ENCODE peak calls at places on chromosomes 16 and 17, in four cellular contexts. One of them, this sample, is unnamed.

GRCh38 chr16:18969050-18969854 is 14.5 kb upstream of the TMC7 start:
- DNase-seq in left ventricle myocardium inferior: peak
- DNase-seq in AG09309: peak
- DNase-seq in neural progenitor cell: peak
- DNase-seq in this sample: peak

GRCh38 chr16:81279375-81279774 is 35.4 kb upstream of the GAN start:
- DNase-seq in left ventricle myocardium inferior: no peak
- DNase-seq in AG09309: no peak
- DNase-seq in neural progenitor cell: no peak
- DNase-seq in this sample: no peak

GRCh38 chr17:43839670-43840101 is 6.7 kb upstream of the MPP3 start:
- DNase-seq in left ventricle myocardium inferior: no peak
- DNase-seq in AG09309: no peak
- DNase-seq in neural progenitor cell: no peak
- DNase-seq in this sample: no peak

GRCh38 chr16:10629592-10629963 is 49.2 kb upstream of the EMP2 start:
- DNase-seq in left ventricle myocardium inferior: no peak
- DNase-seq in AG09309: no peak
- DNase-seq in neural progenitor cell: no peak
- DNase-seq in this sample: no peak

GRCh38 chr16:46573008-46573833 is 48.0 kb downstream of the SHCBP1 start:
- DNase-seq in left ventricle myocardium inferior: no peak
- DNase-seq in AG09309: no peak
- DNase-seq in neural progenitor cell: no peak
- DNase-seq in this sample: no peak

GRCh38 chr17:75565066-75565465 is 22.5 kb upstream of the MYO15B start:
- DNase-seq in left ventricle myocardium inferior: no peak
- DNase-seq in AG09309: peak
- DNase-seq in neural progenitor cell: no peak
- DNase-seq in this sample: no peak

GRCh38 chr16:15518412-15519351 is 84.3 kb downstream of the BMERB1 start:
- DNase-seq in left ventricle myocardium inferior: peak
- DNase-seq in AG09309: peak
- DNase-seq in neural progenitor cell: no peak
- DNase-seq in this sample: no peak

GRCh38 chr16:83803811-83804210 is 4.0 kb upstream of the HSBP1 start:
- DNase-seq in left ventricle myocardium inferior: no peak
- DNase-seq in AG09309: no peak
- DNase-seq in neural progenitor cell: no peak
- DNase-seq in this sample: no peak

GRCh38 chr17:82248815-82249638 is 20.2 kb downstream of the SLC16A3 start:
- DNase-seq in left ventricle myocardium inferior: no peak
- DNase-seq in AG09309: no peak
- DNase-seq in neural progenitor cell: no peak
- DNase-seq in this sample: no peak

GRCh38 chr16:2187212-2187611 is 9.2 kb downstream of the CASKIN1 start:
- DNase-seq in left ventricle myocardium inferior: no peak
- DNase-seq in AG09309: no peak
- DNase-seq in neural progenitor cell: no peak
- DNase-seq in this sample: no peak

GRCh38 chr16:928526-928925 is 42.3 kb downstream of the LMF1 start:
- DNase-seq in left ventricle myocardium inferior: no peak
- DNase-seq in AG09309: no peak
- DNase-seq in neural progenitor cell: no peak
- DNase-seq in this sample: no peak

GRCh38 chr16:14399397-14400284 is 230.4 kb downstream of the PARN start:
- DNase-seq in left ventricle myocardium inferior: peak
- DNase-seq in AG09309: no peak
- DNase-seq in neural progenitor cell: peak
- DNase-seq in this sample: peak

GRCh38 chr17:72719582-72720493 is 372.6 kb downstream of the SLC39A11 start:
- DNase-seq in left ventricle myocardium inferior: no peak
- DNase-seq in AG09309: no peak
- DNase-seq in neural progenitor cell: no peak
- DNase-seq in this sample: no peak

GRCh38 chr17:65243838-65244237 is 106.7 kb downstream of the RGS9 start:
- DNase-seq in left ventricle myocardium inferior: no peak
- DNase-seq in AG09309: peak
- DNase-seq in neural progenitor cell: peak
- DNase-seq in this sample: no peak

GRCh38 chr16:22641030-22641671 is 130.5 kb downstream of the NPIPB5 start:
- DNase-seq in left ventricle myocardium inferior: no peak
- DNase-seq in AG09309: no peak
- DNase-seq in neural progenitor cell: peak
- DNase-seq in this sample: peak

GRCh38 chr16:873243-873661 is 72.7 kb upstream of the GNG13 start:
- DNase-seq in left ventricle myocardium inferior: peak
- DNase-seq in AG09309: no peak
- DNase-seq in neural progenitor cell: no peak
- DNase-seq in this sample: no peak

GRCh38 chr17:82913304-82914043 is 73.7 kb upstream of the ZNF750 start:
- DNase-seq in left ventricle myocardium inferior: no peak
- DNase-seq in AG09309: no peak
- DNase-seq in neural progenitor cell: peak
- DNase-seq in this sample: no peak

GRCh38 chr17:8963665-8964258 is 1.7 kb downstream of the PIK3R5 start:
- DNase-seq in left ventricle myocardium inferior: no peak
- DNase-seq in AG09309: no peak
- DNase-seq in neural progenitor cell: peak
- DNase-seq in this sample: no peak

GRCh38 chr17:43444223-43445008 is 39.4 kb upstream of the DHX8 start:
- DNase-seq in left ventricle myocardium inferior: no peak
- DNase-seq in AG09309: no peak
- DNase-seq in neural progenitor cell: no peak
- DNase-seq in this sample: no peak

GRCh38 chr17:11899494-11899893 is 97.8 kb downstream of the ZNF18 start:
- DNase-seq in left ventricle myocardium inferior: no peak
- DNase-seq in AG09309: no peak
- DNase-seq in neural progenitor cell: peak
- DNase-seq in this sample: no peak

GRCh38 chr17:58447039-58447975 is 30.0 kb upstream of the RNF43 start:
- DNase-seq in left ventricle myocardium inferior: peak
- DNase-seq in AG09309: peak
- DNase-seq in neural progenitor cell: peak
- DNase-seq in this sample: peak
- TF ChIP-seq CTCF in left ventricle myocardium inferior: peak
- TF ChIP-seq CTCF in AG09309: peak
- TF ChIP-seq CTCF in neural progenitor cell: peak
- TF ChIP-seq CTCF in this sample: peak

DNA sequence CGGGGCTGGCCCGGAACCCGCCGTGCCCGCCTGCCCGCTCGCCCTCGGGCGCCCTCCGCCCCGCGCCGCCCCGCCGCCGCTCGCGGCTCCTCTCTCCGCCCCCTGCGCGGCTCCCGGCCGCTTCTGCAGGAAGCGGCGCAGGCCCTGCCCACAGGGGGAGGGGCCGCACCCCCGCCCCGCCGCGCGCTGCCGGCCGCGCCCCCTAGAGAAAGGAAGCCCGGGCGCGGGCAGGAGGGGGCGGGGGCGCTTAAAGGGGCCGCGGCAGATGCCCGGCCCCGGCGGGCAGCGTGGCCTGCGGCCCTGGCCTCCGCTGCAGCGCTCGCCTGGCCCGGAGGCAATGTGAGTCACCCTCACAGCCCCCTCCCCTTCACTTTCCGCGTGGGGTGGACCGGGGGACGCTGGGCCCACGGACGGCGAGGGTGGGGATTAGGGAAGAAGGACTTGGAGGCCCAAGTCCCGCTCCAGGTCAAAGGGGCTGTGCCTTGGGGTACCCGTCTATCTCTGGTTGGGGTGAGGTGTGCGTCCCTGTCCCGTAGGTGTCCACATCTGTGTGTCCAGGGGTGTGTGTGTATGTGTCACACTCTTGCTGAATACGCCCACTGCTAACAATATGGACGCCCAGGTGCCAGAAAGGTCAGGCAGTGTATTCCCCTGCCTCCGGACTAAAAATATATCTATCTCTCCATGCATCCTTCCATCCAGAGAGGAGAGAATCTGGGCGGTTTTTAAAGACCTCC is at the start of gene GIT1:
- DNase-seq in left ventricle myocardium inferior: peak
- DNase-seq in AG09309: no peak
- DNase-seq in neural progenitor cell: peak
- DNase-seq in this sample: peak
- TF ChIP-seq CTCF in left ventricle myocardium inferior: peak
- TF ChIP-seq CTCF in AG09309: no peak
- TF ChIP-seq CTCF in neural progenitor cell: no peak
- TF ChIP-seq CTCF in this sample: no peak

GRCh38 chr17:45973099-45973838 is 25.8 kb upstream of the STH start:
- DNase-seq in left ventricle myocardium inferior: peak
- DNase-seq in AG09309: no peak
- DNase-seq in neural progenitor cell: no peak
- DNase-seq in this sample: no peak
- TF ChIP-seq CTCF in left ventricle myocardium inferior: no peak
- TF ChIP-seq CTCF in AG09309: no peak
- TF ChIP-seq CTCF in neural progenitor cell: no peak
- TF ChIP-seq CTCF in this sample: no peak

DNA sequence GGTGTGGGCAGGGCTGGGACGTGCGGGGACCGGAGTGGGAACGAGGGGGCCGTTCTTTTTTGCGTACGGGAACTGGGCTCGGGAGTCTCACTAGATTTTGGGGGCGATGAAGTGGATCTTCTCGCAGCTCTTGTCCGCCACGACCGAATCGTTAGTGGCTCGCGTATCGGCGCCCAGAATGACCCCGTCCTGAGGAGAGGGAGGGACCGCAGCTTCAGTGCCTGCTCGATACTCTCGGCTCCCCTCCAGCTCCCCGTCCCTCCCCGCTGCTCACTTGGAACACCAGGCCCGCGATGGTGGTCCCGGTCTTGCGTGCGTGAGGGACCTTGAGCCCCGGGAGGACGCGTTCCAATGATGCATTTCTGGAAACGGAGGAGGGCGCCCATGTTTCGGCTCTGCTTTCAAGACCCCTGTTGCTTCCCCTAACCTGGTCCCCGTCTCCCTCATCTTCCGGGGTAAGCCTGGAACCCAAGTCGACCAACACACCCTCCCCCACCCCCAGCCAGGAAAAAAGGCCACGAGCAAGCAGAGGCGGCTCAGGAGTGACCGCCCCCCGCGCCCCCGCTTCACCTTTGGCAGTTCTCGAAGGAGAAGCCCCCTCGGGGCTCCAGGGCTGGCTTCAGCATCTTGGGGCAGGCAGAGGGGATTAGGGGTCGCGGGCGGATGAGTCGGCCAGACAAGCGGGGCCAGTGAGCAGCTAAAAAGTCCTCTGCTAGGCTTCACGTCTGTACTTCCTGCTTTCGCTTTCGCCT is at the start of gene PSMB10:
- DNase-seq in left ventricle myocardium inferior: peak
- DNase-seq in AG09309: peak
- DNase-seq in neural progenitor cell: peak
- DNase-seq in this sample: peak
- TF ChIP-seq CTCF in left ventricle myocardium inferior: no peak
- TF ChIP-seq CTCF in AG09309: no peak
- TF ChIP-seq CTCF in neural progenitor cell: no peak
- TF ChIP-seq CTCF in this sample: no peak

GRCh38 chr17:14805348-14805747 is 459.8 kb downstream of the PMP22 start:
- DNase-seq in left ventricle myocardium inferior: no peak
- DNase-seq in AG09309: no peak
- DNase-seq in neural progenitor cell: peak
- DNase-seq in this sample: no peak
- TF ChIP-seq CTCF in left ventricle myocardium inferior: no peak
- TF ChIP-seq CTCF in AG09309: peak
- TF ChIP-seq CTCF in neural progenitor cell: peak
- TF ChIP-seq CTCF in this sample: peak

GRCh38 chr17:40480501-40481003 is 20.9 kb downstream of the TNS4 start:
- DNase-seq in left ventricle myocardium inferior: no peak
- DNase-seq in AG09309: no peak
- DNase-seq in neural progenitor cell: no peak
- DNase-seq in this sample: no peak

GRCh38 chr17:40479754-40480480 is 21.5 kb downstream of the TNS4 start:
- DNase-seq in left ventricle myocardium inferior: no peak
- DNase-seq in AG09309: no peak
- DNase-seq in neural progenitor cell: no peak
- DNase-seq in this sample: no peak

GRCh38 chr17:40478486-40478885 is 22.9 kb downstream of the TNS4 start:
- DNase-seq in left ventricle myocardium inferior: no peak
- DNase-seq in AG09309: no peak
- DNase-seq in neural progenitor cell: no peak
- DNase-seq in this sample: no peak

GRCh38 chr17:40475234-40476210 is 25.9 kb downstream of the TNS4 start:
- DNase-seq in left ventricle myocardium inferior: no peak
- DNase-seq in AG09309: no peak
- DNase-seq in neural progenitor cell: no peak
- DNase-seq in this sample: peak

DNA sequence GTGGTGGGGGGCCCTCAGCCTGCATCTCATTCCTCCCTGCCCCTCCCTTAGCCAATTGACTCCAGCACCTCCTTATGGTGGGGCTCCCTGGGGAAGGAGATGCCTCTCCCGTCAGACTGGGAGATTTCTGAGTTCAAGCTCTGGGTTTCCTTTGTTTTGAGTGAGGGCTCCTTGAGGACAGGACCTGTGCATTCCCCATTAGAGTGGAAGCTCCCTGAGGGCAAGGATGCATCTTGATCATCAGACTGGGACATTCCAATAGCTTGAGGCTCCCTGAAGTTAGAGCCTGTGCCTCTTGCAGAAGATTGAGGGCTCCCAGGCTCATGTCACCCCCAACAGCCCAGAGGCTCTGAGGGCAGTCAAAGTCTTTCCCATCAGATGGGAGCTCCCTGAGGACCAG is 23.6 kb downstream of the TNS4 start:
- DNase-seq in left ventricle myocardium inferior: no peak
- DNase-seq in AG09309: no peak
- DNase-seq in neural progenitor cell: no peak
- DNase-seq in this sample: no peak
- TF ChIP-seq CTCF in left ventricle myocardium inferior: no peak
- TF ChIP-seq CTCF in AG09309: no peak
- TF ChIP-seq CTCF in neural progenitor cell: no peak
- TF ChIP-seq CTCF in this sample: no peak

DNA sequence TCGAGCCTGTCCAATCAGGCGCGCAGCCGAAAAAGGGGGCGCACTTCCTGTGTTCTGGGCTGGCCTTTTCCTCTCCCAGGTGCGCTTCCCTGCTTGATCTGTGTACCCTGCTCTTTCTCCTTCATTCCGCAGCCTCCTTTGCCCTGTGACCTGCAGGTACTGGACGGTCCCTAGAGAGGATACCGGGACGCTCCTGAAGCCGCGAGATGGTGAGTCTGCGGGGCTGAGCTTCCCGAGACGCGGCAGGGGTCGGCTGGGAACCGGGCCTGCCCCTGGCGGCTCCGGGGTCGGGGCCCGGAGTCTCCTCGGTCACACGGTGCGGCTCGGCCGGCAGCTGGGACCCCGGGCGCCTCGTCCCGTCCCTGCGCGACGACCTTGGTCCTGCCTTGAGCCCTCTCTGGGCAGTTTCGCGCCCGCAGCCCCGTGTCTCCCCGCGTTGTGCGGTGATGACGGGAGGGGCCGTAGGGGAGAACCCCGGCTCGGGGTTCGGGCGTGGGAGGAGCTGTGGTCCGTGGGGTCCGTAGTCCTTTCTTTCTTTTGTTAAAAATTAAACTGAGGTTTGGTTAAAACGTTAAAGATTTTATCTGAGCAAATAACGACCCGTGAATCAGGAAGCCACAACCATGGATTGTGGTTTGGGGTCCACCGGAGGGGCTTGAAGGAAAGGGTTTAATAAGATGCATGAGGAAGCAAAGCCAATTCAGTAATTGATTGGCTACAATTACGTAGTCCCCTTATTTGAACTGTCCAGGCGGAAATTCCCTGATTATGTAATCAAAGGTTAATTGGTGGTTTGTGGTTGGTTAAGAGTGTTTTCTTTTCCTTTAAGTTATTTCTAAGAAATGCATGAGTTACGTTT is 172.8 kb upstream of the ZNF267 start:
- DNase-seq in left ventricle myocardium inferior: peak
- DNase-seq in AG09309: no peak
- DNase-seq in neural progenitor cell: peak
- DNase-seq in this sample: peak
- TF ChIP-seq CTCF in left ventricle myocardium inferior: peak
- TF ChIP-seq CTCF in AG09309: peak
- TF ChIP-seq CTCF in neural progenitor cell: peak
- TF ChIP-seq CTCF in this sample: no peak

This sample was measured in nephron progenitor cell.